ENCODE peak calls at places on chromosomes 11 and 22, in seven cellular contexts. One of them, this sample, is unnamed. For H3K27me3, the result is how much of the 10 kb centered on the place peaks cover.

GRCh38 chr22:44648821-44649566 is 53.0 kb upstream of the PRR5 start:
- DNase-seq in fibroblast of lung: peak
- DNase-seq in BE2C: no peak
- DNase-seq in colonic mucosa: peak
- DNase-seq in mammary epithelial cell: peak
- DNase-seq in right lobe of liver: no peak
- DNase-seq in cardiac muscle cell: no peak
- DNase-seq in this sample: peak

GRCh38 chr22:29716814-29717213 is 3.0 kb upstream of the CABP7 start:
- DNase-seq in fibroblast of lung: peak
- DNase-seq in right lobe of liver: peak
- DNase-seq in cardiac muscle cell: peak
- DNase-seq in mammary epithelial cell: peak
- DNase-seq in colonic mucosa: peak
- DNase-seq in BE2C: no peak
- DNase-seq in this sample: peak

GRCh38 chr11:65448074-65448417 is 25.4 kb downstream of the NEAT1 start:
- DNase-seq in right lobe of liver: no peak
- DNase-seq in cardiac muscle cell: no peak
- DNase-seq in colonic mucosa: no peak
- DNase-seq in mammary epithelial cell: no peak
- DNase-seq in fibroblast of lung: peak
- DNase-seq in BE2C: no peak
- DNase-seq in this sample: no peak

GRCh38 chr11:36488096-36488495 is 22.0 kb downstream of the TRAF6 start:
- DNase-seq in BE2C: no peak
- DNase-seq in fibroblast of lung: no peak
- DNase-seq in mammary epithelial cell: no peak
- DNase-seq in cardiac muscle cell: no peak
- DNase-seq in right lobe of liver: no peak
- DNase-seq in colonic mucosa: no peak
- DNase-seq in this sample: no peak

GRCh38 chr11:104361975-104362374 is 198.0 kb upstream of the PDGFD start:
- DNase-seq in BE2C: no peak
- DNase-seq in mammary epithelial cell: no peak
- DNase-seq in fibroblast of lung: no peak
- DNase-seq in colonic mucosa: no peak
- DNase-seq in cardiac muscle cell: no peak
- DNase-seq in right lobe of liver: no peak
- DNase-seq in this sample: no peak

GRCh38 chr22:23534201-23534850 is 45.8 kb downstream of the IGLL1 start:
- DNase-seq in colonic mucosa: no peak
- DNase-seq in mammary epithelial cell: no peak
- DNase-seq in fibroblast of lung: no peak
- DNase-seq in BE2C: no peak
- DNase-seq in right lobe of liver: peak
- DNase-seq in cardiac muscle cell: no peak
- DNase-seq in this sample: no peak

GRCh38 chr11:125225401-125225800 is 60.9 kb downstream of the PKNOX2 start:
- DNase-seq in BE2C: no peak
- DNase-seq in right lobe of liver: no peak
- DNase-seq in mammary epithelial cell: no peak
- DNase-seq in colonic mucosa: no peak
- DNase-seq in cardiac muscle cell: no peak
- DNase-seq in fibroblast of lung: no peak
- DNase-seq in this sample: no peak

GRCh38 chr11:102110761-102111010 is 439 bp downstream of the YAP1 start:
- DNase-seq in cardiac muscle cell: no peak
- DNase-seq in right lobe of liver: no peak
- DNase-seq in BE2C: peak
- DNase-seq in colonic mucosa: no peak
- DNase-seq in mammary epithelial cell: no peak
- DNase-seq in fibroblast of lung: no peak
- DNase-seq in this sample: no peak

GRCh38 chr11:122155765-122156527 is 39.9 kb upstream of the BLID start:
- DNase-seq in fibroblast of lung: no peak
- DNase-seq in mammary epithelial cell: no peak
- DNase-seq in right lobe of liver: no peak
- DNase-seq in colonic mucosa: no peak
- DNase-seq in BE2C: no peak
- DNase-seq in cardiac muscle cell: no peak
- DNase-seq in this sample: no peak

GRCh38 chr22:20600137-20600673 is 92.8 kb downstream of the MED15 start:
- DNase-seq in mammary epithelial cell: no peak
- DNase-seq in BE2C: no peak
- DNase-seq in right lobe of liver: no peak
- DNase-seq in cardiac muscle cell: no peak
- DNase-seq in colonic mucosa: no peak
- DNase-seq in fibroblast of lung: no peak
- DNase-seq in this sample: no peak

GRCh38 chr11:2300290-2300935 is 1.3 kb downstream of the C11orf21 start:
- DNase-seq in fibroblast of lung: no peak
- DNase-seq in cardiac muscle cell: no peak
- DNase-seq in right lobe of liver: peak
- DNase-seq in mammary epithelial cell: no peak
- DNase-seq in colonic mucosa: peak
- DNase-seq in BE2C: no peak
- DNase-seq in this sample: no peak

GRCh38 chr22:44225091-44225689 is 44.5 kb downstream of the PARVG start:
- DNase-seq in fibroblast of lung: no peak
- DNase-seq in right lobe of liver: no peak
- DNase-seq in colonic mucosa: no peak
- DNase-seq in mammary epithelial cell: no peak
- DNase-seq in BE2C: no peak
- DNase-seq in cardiac muscle cell: no peak
- DNase-seq in this sample: no peak

GRCh38 chr22:25998118-25998775 is 171.0 kb upstream of the SEZ6L start:
- DNase-seq in mammary epithelial cell: no peak
- DNase-seq in colonic mucosa: no peak
- DNase-seq in fibroblast of lung: no peak
- DNase-seq in right lobe of liver: no peak
- DNase-seq in BE2C: no peak
- DNase-seq in cardiac muscle cell: no peak
- DNase-seq in this sample: no peak

GRCh38 chr11:102012946-102013345 is 34.3 kb upstream of the CFAP300 start:
- DNase-seq in mammary epithelial cell: no peak
- DNase-seq in colonic mucosa: no peak
- DNase-seq in right lobe of liver: no peak
- DNase-seq in fibroblast of lung: no peak
- DNase-seq in BE2C: no peak
- DNase-seq in cardiac muscle cell: no peak
- DNase-seq in this sample: no peak

GRCh38 chr11:110710520-110711381 is 1.5 kb downstream of the ARHGAP20 start:
- DNase-seq in cardiac muscle cell: peak
- DNase-seq in right lobe of liver: peak
- DNase-seq in BE2C: peak
- DNase-seq in mammary epithelial cell: no peak
- DNase-seq in colonic mucosa: peak
- DNase-seq in fibroblast of lung: peak
- DNase-seq in this sample: no peak

GRCh38 chr11:66860449-66860831 is 3.6 kb downstream of the LRFN4 start:
- DNase-seq in right lobe of liver: no peak
- DNase-seq in BE2C: no peak
- DNase-seq in cardiac muscle cell: no peak
- DNase-seq in fibroblast of lung: no peak
- DNase-seq in colonic mucosa: no peak
- DNase-seq in mammary epithelial cell: no peak
- DNase-seq in this sample: no peak

GRCh38 chr22:41308544-41308947 is 7.2 kb downstream of the ZC3H7B start:
- DNase-seq in BE2C: no peak
- DNase-seq in cardiac muscle cell: no peak
- DNase-seq in colonic mucosa: no peak
- DNase-seq in mammary epithelial cell: no peak
- DNase-seq in right lobe of liver: peak
- DNase-seq in fibroblast of lung: no peak
- DNase-seq in this sample: no peak
- H3K4me3 ChIP-seq in BE2C: no peak
- H3K4me3 ChIP-seq in cardiac muscle cell: no peak
- H3K4me3 ChIP-seq in colonic mucosa: no peak
- H3K4me3 ChIP-seq in mammary epithelial cell: no peak
- H3K4me3 ChIP-seq in right lobe of liver: no peak
- H3K4me3 ChIP-seq in fibroblast of lung: no peak
- H3K4me3 ChIP-seq in this sample: no peak

GRCh38 chr22:35379146-35379993 is 1.5 kb upstream of the HMOX1 start:
- DNase-seq in cardiac muscle cell: no peak
- DNase-seq in colonic mucosa: peak
- DNase-seq in BE2C: no peak
- DNase-seq in mammary epithelial cell: no peak
- DNase-seq in fibroblast of lung: no peak
- DNase-seq in right lobe of liver: no peak
- DNase-seq in this sample: no peak

GRCh38 chr22:35380013-35380412 is 883 bp upstream of the HMOX1 start:
- DNase-seq in fibroblast of lung: peak
- DNase-seq in BE2C: no peak
- DNase-seq in right lobe of liver: no peak
- DNase-seq in mammary epithelial cell: peak
- DNase-seq in colonic mucosa: peak
- DNase-seq in cardiac muscle cell: no peak
- DNase-seq in this sample: no peak

GRCh38 chr22:35381424-35381772 is 502 bp downstream of the HMOX1 start:
- DNase-seq in right lobe of liver: no peak
- DNase-seq in BE2C: no peak
- DNase-seq in fibroblast of lung: no peak
- DNase-seq in mammary epithelial cell: no peak
- DNase-seq in cardiac muscle cell: no peak
- DNase-seq in colonic mucosa: no peak
- DNase-seq in this sample: no peak

GRCh38 chr22:35378547-35379078 is 2.3 kb upstream of the HMOX1 start:
- DNase-seq in fibroblast of lung: no peak
- DNase-seq in mammary epithelial cell: no peak
- DNase-seq in BE2C: no peak
- DNase-seq in colonic mucosa: no peak
- DNase-seq in cardiac muscle cell: no peak
- DNase-seq in right lobe of liver: no peak
- DNase-seq in this sample: no peak

DNA sequence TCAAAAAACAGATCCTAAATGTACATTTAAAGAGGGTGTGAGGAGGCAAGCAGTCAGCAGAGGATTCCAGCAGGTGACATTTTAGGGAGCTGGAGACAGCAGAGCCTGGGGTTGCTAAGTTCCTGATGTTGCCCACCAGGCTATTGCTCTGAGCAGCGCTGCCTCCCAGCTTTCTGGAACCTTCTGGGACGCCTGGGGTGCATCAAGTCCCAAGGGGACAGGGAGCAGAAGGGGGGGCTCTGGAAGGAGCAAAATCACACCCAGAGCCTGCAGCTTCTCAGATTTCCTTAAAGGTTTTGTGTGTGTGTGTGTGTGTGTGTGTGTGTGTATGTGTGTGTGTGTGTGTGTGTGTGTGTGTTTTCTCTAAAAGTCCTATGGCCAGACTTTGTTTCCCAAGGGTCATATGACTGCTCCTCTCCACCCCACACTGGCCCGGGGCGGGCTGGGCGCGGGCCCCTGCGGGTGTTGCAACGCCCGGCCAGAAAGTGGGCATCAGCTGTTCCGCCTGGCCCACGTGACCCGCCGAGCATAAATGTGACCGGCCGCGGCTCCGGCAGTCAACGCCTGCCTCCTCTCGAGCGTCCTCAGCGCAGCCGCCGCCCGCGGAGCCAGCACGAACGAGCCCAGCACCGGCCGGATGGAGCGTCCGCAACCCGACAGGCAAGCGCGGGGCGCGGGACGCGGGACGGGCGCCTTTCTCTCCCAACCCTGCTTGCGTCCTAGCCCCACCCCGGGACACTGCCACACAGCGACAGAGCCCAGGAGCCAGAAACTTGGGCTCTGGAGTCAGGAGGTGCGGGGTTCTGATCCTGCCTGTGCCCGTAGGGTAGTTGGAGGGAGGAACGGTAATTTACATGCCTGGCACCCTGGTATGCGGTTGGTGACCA is at the start of gene HMOX1:
- DNase-seq in cardiac muscle cell: peak
- DNase-seq in BE2C: peak
- DNase-seq in right lobe of liver: peak
- DNase-seq in fibroblast of lung: peak
- DNase-seq in colonic mucosa: peak
- DNase-seq in mammary epithelial cell: peak
- DNase-seq in this sample: peak
- H3K27me3 ChIP-seq in cardiac muscle cell: under half
- H3K27me3 ChIP-seq in BE2C: under half
- H3K27me3 ChIP-seq in right lobe of liver: under half
- H3K27me3 ChIP-seq in fibroblast of lung: under half
- H3K27me3 ChIP-seq in colonic mucosa: under half
- H3K27me3 ChIP-seq in mammary epithelial cell: under half
- H3K27me3 ChIP-seq in this sample: under half

GRCh38 chr22:37018086-37018814 is 997 bp downstream of the TST start:
- DNase-seq in right lobe of liver: no peak
- DNase-seq in BE2C: no peak
- DNase-seq in fibroblast of lung: no peak
- DNase-seq in cardiac muscle cell: no peak
- DNase-seq in colonic mucosa: no peak
- DNase-seq in mammary epithelial cell: no peak
- DNase-seq in this sample: no peak
- H3K4me3 ChIP-seq in right lobe of liver: peak
- H3K4me3 ChIP-seq in BE2C: peak
- H3K4me3 ChIP-seq in fibroblast of lung: peak
- H3K4me3 ChIP-seq in cardiac muscle cell: peak
- H3K4me3 ChIP-seq in colonic mucosa: peak
- H3K4me3 ChIP-seq in mammary epithelial cell: peak
- H3K4me3 ChIP-seq in this sample: peak

GRCh38 chr22:49269371-49269770 is 558.3 kb downstream of the BRD1 start:
- DNase-seq in mammary epithelial cell: no peak
- DNase-seq in right lobe of liver: no peak
- DNase-seq in cardiac muscle cell: no peak
- DNase-seq in fibroblast of lung: no peak
- DNase-seq in colonic mucosa: no peak
- DNase-seq in BE2C: no peak
- DNase-seq in this sample: no peak

GRCh38 chr22:49270595-49271368 is 556.9 kb downstream of the BRD1 start:
- DNase-seq in fibroblast of lung: no peak
- DNase-seq in cardiac muscle cell: no peak
- DNase-seq in colonic mucosa: no peak
- DNase-seq in right lobe of liver: no peak
- DNase-seq in mammary epithelial cell: no peak
- DNase-seq in BE2C: no peak
- DNase-seq in this sample: no peak

GRCh38 chr22:49268924-49269323 is 558.7 kb downstream of the BRD1 start:
- DNase-seq in BE2C: no peak
- DNase-seq in right lobe of liver: no peak
- DNase-seq in fibroblast of lung: no peak
- DNase-seq in mammary epithelial cell: no peak
- DNase-seq in cardiac muscle cell: no peak
- DNase-seq in colonic mucosa: no peak
- DNase-seq in this sample: no peak

GRCh38 chr22:49271369-49271727 is 556.3 kb downstream of the BRD1 start:
- DNase-seq in cardiac muscle cell: no peak
- DNase-seq in colonic mucosa: no peak
- DNase-seq in fibroblast of lung: no peak
- DNase-seq in BE2C: no peak
- DNase-seq in mammary epithelial cell: no peak
- DNase-seq in right lobe of liver: no peak
- DNase-seq in this sample: no peak

DNA sequence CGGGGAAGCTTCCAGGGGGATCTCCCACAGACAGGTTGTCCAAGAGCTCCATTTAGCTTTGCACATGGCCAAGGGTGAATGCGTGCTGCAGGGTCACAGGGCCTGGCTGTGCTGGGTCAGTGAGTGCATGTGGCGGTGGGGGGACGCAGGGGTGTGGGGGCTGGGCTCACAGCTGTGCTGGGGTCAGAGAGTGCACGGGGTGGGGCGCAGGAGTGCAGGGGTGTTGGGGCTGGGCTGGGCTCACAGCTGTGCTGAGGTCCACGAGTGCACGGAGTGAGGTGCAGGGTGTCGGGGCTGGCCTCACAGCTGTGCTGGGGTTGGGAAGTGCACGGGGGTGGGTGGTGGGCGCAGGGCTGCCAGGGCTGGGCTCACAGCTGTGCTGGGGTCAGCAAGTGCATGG is 557.7 kb downstream of the BRD1 start:
- DNase-seq in fibroblast of lung: no peak
- DNase-seq in mammary epithelial cell: no peak
- DNase-seq in colonic mucosa: no peak
- DNase-seq in right lobe of liver: no peak
- DNase-seq in BE2C: no peak
- DNase-seq in cardiac muscle cell: no peak
- DNase-seq in this sample: no peak
- H3K27me3 ChIP-seq in fibroblast of lung: under half
- H3K27me3 ChIP-seq in mammary epithelial cell: under half
- H3K27me3 ChIP-seq in colonic mucosa: under half
- H3K27me3 ChIP-seq in right lobe of liver: under half
- H3K27me3 ChIP-seq in BE2C: under half
- H3K27me3 ChIP-seq in cardiac muscle cell: under half
- H3K27me3 ChIP-seq in this sample: under half

This sample was measured in brain microvascular endothelial cell.